ENCODE peak calls at places on chromosomes 4 and X, in five cellular contexts. L, A, N, H and R are unnamed samples. For H3K36me3 and H3K4me1, the result is how much of the 10 kb centered on the place peaks cover.

GRCh38 chrX:134948333-134949241 is 42.2 kb upstream of the SMIM10 start:
- DNase-seq in L (no peak), A (peak), N (no peak), H (peak), R (peak)

GRCh38 chr4:7956306-7957112 is 16.8 kb upstream of the AFAP1 start:
- DNase-seq in L (no peak), A (peak), N (no peak), H (peak), R (peak)

GRCh38 chrX:9573282-9574106 is 108.6 kb downstream of the TBL1X start:
- DNase-seq in L (no peak), A (no peak), N (no peak), H (no peak), R (no peak)

GRCh38 chr4:56182356-56182755 is 204.9 kb downstream of the AASDH start:
- DNase-seq in L (no peak), A (peak), N (no peak), H (no peak), R (no peak)

GRCh38 chrX:87663421-87663820 is 145.8 kb downstream of the KLHL4 start:
- DNase-seq in L (no peak), A (peak), N (no peak), H (no peak), R (no peak)

GRCh38 chrX:106159861-106160282 is 8.2 kb upstream of the PWWP3B start:
- DNase-seq in L (no peak), A (no peak), N (no peak), H (no peak), R (no peak)

GRCh38 chr4:140653718-140654515 is 85.2 kb upstream of the UCP1 start:
- DNase-seq in L (no peak), A (peak), N (no peak), H (peak), R (no peak)

GRCh38 chr4:184450045-184450444 is 24.3 kb downstream of the IRF2 start:
- DNase-seq in L (no peak), A (peak), N (no peak), H (peak), R (no peak)

GRCh38 chrX:102546818-102547493 is 30.4 kb upstream of the TMSB15A start:
- DNase-seq in L (no peak), A (no peak), N (no peak), H (no peak), R (no peak)

GRCh38 chrX:10974920-10975319 is 136.2 kb upstream of the HCCS start:
- DNase-seq in L (no peak), A (no peak), N (no peak), H (no peak), R (no peak)

GRCh38 chr4:6143603-6144181 is 56.7 kb downstream of the JAKMIP1 start:
- DNase-seq in L (no peak), A (no peak), N (no peak), H (no peak), R (no peak)

GRCh38 chrX:27889878-27890277 is 82.1 kb downstream of the MAGEB10 start:
- DNase-seq in L (no peak), A (no peak), N (no peak), H (no peak), R (no peak)

GRCh38 chr4:6019316-6020263 is 1.4 kb upstream of the C4orf50 start:
- DNase-seq in L (peak), A (peak), N (peak), H (peak), R (peak)

GRCh38 chr4:38189445-38189844 is 229.2 kb downstream of the PTTG2 start:
- DNase-seq in L (no peak), A (peak), N (no peak), H (peak), R (peak)

GRCh38 chr4:183244506-183244905 is 75.6 kb downstream of the CLDN22 start:
- DNase-seq in L (no peak), A (no peak), N (no peak), H (no peak), R (no peak)

GRCh38 chr4:74623041-74623440 is 171.3 kb downstream of the BTC start:
- DNase-seq in L (peak), A (peak), N (no peak), H (no peak), R (peak)

GRCh38 chrX:136202889-136203288 is 48.3 kb downstream of the MAP7D3 start:
- DNase-seq in L (no peak), A (peak), N (no peak), H (peak), R (no peak)

GRCh38 chr4:7021355-7021754 is 21.8 kb upstream of the TADA2B start:
- DNase-seq in L (no peak), A (no peak), N (no peak), H (no peak), R (no peak)

GRCh38 chr4:157918036-157918832 is 254.6 kb downstream of the GASK1B start:
- DNase-seq in L (no peak), A (no peak), N (no peak), H (no peak), R (no peak)

GRCh38 chrX:68719904-68720614 is 72.6 kb downstream of the STARD8 start:
- DNase-seq in L (no peak), A (no peak), N (no peak), H (no peak), R (no peak)

GRCh38 chr4:121980643-121981042 is 28.8 kb upstream of the TRPC3 start:
- DNase-seq in L (no peak), A (peak), N (no peak), H (no peak), R (no peak)

GRCh38 chr4:76178296-76178695 is 30.1 kb upstream of the NUP54 start:
- DNase-seq in L (no peak), A (peak), N (no peak), H (peak), R (no peak)

GRCh38 chr4:107562306-107562705 is 157.7 kb downstream of the PAPSS1 start:
- DNase-seq in L (no peak), A (no peak), N (no peak), H (no peak), R (no peak)

GRCh38 chr4:142595222-142595871 is 250.8 kb downstream of the INPP4B start:
- DNase-seq in L (no peak), A (no peak), N (no peak), H (no peak), R (no peak)

GRCh38 chr4:143359794-143360193 is 23.1 kb downstream of the GAB1 start:
- DNase-seq in L (no peak), A (no peak), N (no peak), H (no peak), R (no peak)

GRCh38 chrX:44224760-44225159 is 118.7 kb downstream of the EFHC2 start:
- DNase-seq in L (peak), A (no peak), N (no peak), H (no peak), R (no peak)

GRCh38 chrX:24561121-24561520 is 86.0 kb downstream of the PCYT1B start:
- DNase-seq in L (no peak), A (peak), N (no peak), H (no peak), R (no peak)

GRCh38 chr4:107719211-107719926 is 665 bp downstream of the PAPSS1 start:
- DNase-seq in L (no peak), A (peak), N (no peak), H (peak), R (no peak)

GRCh38 chrX:3962511-3963350 is 249.3 kb upstream of the PRKX start:
- DNase-seq in L (no peak), A (peak), N (peak), H (no peak), R (peak)

GRCh38 chr4:119016636-119017035 is 119.0 kb upstream of the MYOZ2 start:
- DNase-seq in L (no peak), A (peak), N (no peak), H (peak), R (no peak)

GRCh38 chr4:83616252-83616651 is 80.3 kb downstream of the GPAT3 start:
- DNase-seq in L (no peak), A (no peak), N (no peak), H (no peak), R (no peak)

GRCh38 chrX:43939187-43939926 is 33.8 kb downstream of the NDP start:
- DNase-seq in L (no peak), A (peak), N (no peak), H (peak), R (no peak)

GRCh38 chrX:29136904-29137303 is 549.7 kb downstream of the IL1RAPL1 start:
- DNase-seq in L (no peak), A (no peak), N (no peak), H (no peak), R (no peak)

GRCh38 chr4:185993328-185993973 is 75.5 kb upstream of the TLR3 start:
- DNase-seq in L (no peak), A (no peak), N (no peak), H (no peak), R (no peak)

GRCh38 chr4:34615315-34615714 is 1629.0 kb downstream of the ARAP2 start:
- DNase-seq in L (no peak), A (no peak), N (no peak), H (no peak), R (no peak)

GRCh38 chrX:1591863-1592127 is 391 bp downstream of the AKAP17A start:
- DNase-seq in L (no peak), A (no peak), N (no peak), H (no peak), R (no peak)

GRCh38 chr4:138555584-138555983 is 313.4 kb upstream of the SLC7A11 start:
- DNase-seq in L (no peak), A (peak), N (no peak), H (no peak), R (no peak)

GRCh38 chr4:2671267-2671895 is 84.8 kb downstream of the TNIP2 start:
- DNase-seq in L (no peak), A (no peak), N (no peak), H (no peak), R (no peak)
- H3K36me3 ChIP-seq in L (under half), A (under half), N (half or more), H (under half), R (under half)

GRCh38 chrX:53283099-53283498 is 1.7 kb upstream of the IQSEC2 start:
- DNase-seq in L (no peak), A (no peak), N (no peak), H (no peak), R (no peak)

GRCh38 chrX:53282313-53282712 is 929 bp upstream of the IQSEC2 start:
- DNase-seq in L (no peak), A (no peak), N (no peak), H (no peak), R (no peak)

GRCh38 chrX:53284684-53285447 is 3.5 kb upstream of the IQSEC2 start:
- DNase-seq in L (peak), A (peak), N (peak), H (no peak), R (peak)

GRCh38 chrX:53285591-53285990 is 4.2 kb upstream of the IQSEC2 start:
- DNase-seq in L (no peak), A (no peak), N (no peak), H (no peak), R (no peak)

DNA sequence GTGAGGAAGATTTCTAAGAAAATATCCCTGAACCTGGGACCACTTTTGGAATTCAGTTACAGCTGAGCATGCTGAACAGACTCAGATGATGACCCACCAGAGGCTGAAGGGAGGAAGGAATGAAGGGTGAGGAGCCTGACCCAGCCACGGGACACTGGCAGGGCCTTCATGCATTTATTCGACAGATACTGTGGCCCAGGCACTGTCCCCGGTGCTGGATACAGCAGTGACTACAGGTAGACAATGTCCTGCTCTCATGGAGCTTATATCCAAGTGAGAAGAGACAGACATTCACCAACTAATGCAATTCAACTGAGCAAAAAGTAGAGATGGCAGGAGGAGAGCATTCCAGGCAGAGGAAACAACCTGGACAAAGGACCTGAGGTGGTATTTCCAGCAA is 2.2 kb upstream of the IQSEC2 start:
- DNase-seq in L (no peak), A (no peak), N (no peak), H (no peak), R (no peak)
- H3K27ac ChIP-seq in L (no peak), A (no peak), N (no peak), H (no peak), R (no peak)

GRCh38 chr4:94462572-94462971 is 10.8 kb downstream of the PDLIM5 start:
- DNase-seq in L (no peak), A (no peak), N (no peak), H (no peak), R (no peak)

GRCh38 chr4:94461506-94461905 is 9.8 kb downstream of the PDLIM5 start:
- DNase-seq in L (no peak), A (no peak), N (no peak), H (no peak), R (no peak)

GRCh38 chr4:94458682-94459081 is 6.9 kb downstream of the PDLIM5 start:
- DNase-seq in L (no peak), A (no peak), N (no peak), H (no peak), R (no peak)

GRCh38 chr4:94457692-94458106 is 6.0 kb downstream of the PDLIM5 start:
- DNase-seq in L (no peak), A (peak), N (no peak), H (no peak), R (no peak)

GRCh38 chr4:94459462-94460161 is 7.9 kb downstream of the PDLIM5 start:
- DNase-seq in L (no peak), A (no peak), N (no peak), H (no peak), R (no peak)
- H3K4me1 ChIP-seq in L (half or more), A (half or more), N (half or more), H (under half), R (under half)

GRCh38 chrX:154435171-154435733 is 1.7 kb upstream of the GDI1 start:
- DNase-seq in L (no peak), A (no peak), N (no peak), H (no peak), R (no peak)
- H3K36me3 ChIP-seq in L (under half), A (under half), N (under half), H (under half), R (under half)

GRCh38 chrX:154058207-154058997 is 38.7 kb upstream of the IRAK1 start:
- DNase-seq in L (no peak), A (no peak), N (no peak), H (no peak), R (no peak)
- H3K27ac ChIP-seq in L (no peak), A (no peak), N (peak), H (no peak), R (no peak)